ENCODE peak calls at places on chromosomes 4 and X, in nine cellular contexts. One of them, this sample, is unnamed.

GRCh38 chr4:139300431-139301142 is 718 bp upstream of the NAA15 start:
- DNase-seq in posterior cingulate gyrus: no peak
- DNase-seq in left cardiac atrium: no peak
- DNase-seq in choroid plexus epithelial cell: peak
- DNase-seq in heart left ventricle: no peak
- DNase-seq in sciatic nerve: no peak
- DNase-seq in GM12892: no peak
- DNase-seq in HT-29: no peak
- DNase-seq in upper lobe of left lung: no peak
- DNase-seq in this sample: no peak

GRCh38 chr4:173333658-173334084 is 487 bp downstream of the HMGB2 start:
- DNase-seq in posterior cingulate gyrus: peak
- DNase-seq in left cardiac atrium: peak
- DNase-seq in choroid plexus epithelial cell: peak
- DNase-seq in heart left ventricle: peak
- DNase-seq in sciatic nerve: peak
- DNase-seq in GM12892: peak
- DNase-seq in HT-29: no peak
- DNase-seq in upper lobe of left lung: peak
- DNase-seq in this sample: no peak

GRCh38 chr4:153212755-153213154 is 8.5 kb downstream of the TRIM2 start:
- DNase-seq in posterior cingulate gyrus: no peak
- DNase-seq in left cardiac atrium: no peak
- DNase-seq in choroid plexus epithelial cell: no peak
- DNase-seq in heart left ventricle: no peak
- DNase-seq in sciatic nerve: no peak
- DNase-seq in GM12892: no peak
- DNase-seq in HT-29: no peak
- DNase-seq in upper lobe of left lung: no peak
- DNase-seq in this sample: no peak

GRCh38 chrX:31545726-31546125 is 473.9 kb upstream of the FTHL17 start:
- DNase-seq in posterior cingulate gyrus: no peak
- DNase-seq in left cardiac atrium: no peak
- DNase-seq in choroid plexus epithelial cell: no peak
- DNase-seq in heart left ventricle: no peak
- DNase-seq in sciatic nerve: no peak
- DNase-seq in GM12892: no peak
- DNase-seq in HT-29: no peak
- DNase-seq in upper lobe of left lung: no peak
- DNase-seq in this sample: no peak

GRCh38 chr4:70778888-70779422 is 57.2 kb downstream of the RUFY3 start:
- DNase-seq in posterior cingulate gyrus: no peak
- DNase-seq in left cardiac atrium: no peak
- DNase-seq in choroid plexus epithelial cell: peak
- DNase-seq in heart left ventricle: no peak
- DNase-seq in sciatic nerve: no peak
- DNase-seq in GM12892: no peak
- DNase-seq in HT-29: no peak
- DNase-seq in upper lobe of left lung: no peak
- DNase-seq in this sample: no peak

GRCh38 chr4:7941111-7942018 is 1.7 kb upstream of the AFAP1 start:
- DNase-seq in posterior cingulate gyrus: no peak
- DNase-seq in left cardiac atrium: no peak
- DNase-seq in choroid plexus epithelial cell: no peak
- DNase-seq in heart left ventricle: no peak
- DNase-seq in sciatic nerve: no peak
- DNase-seq in GM12892: no peak
- DNase-seq in HT-29: peak
- DNase-seq in upper lobe of left lung: no peak
- DNase-seq in this sample: no peak

GRCh38 chrX:41922125-41922521 is 1.2 kb downstream of the CASK start:
- DNase-seq in posterior cingulate gyrus: no peak
- DNase-seq in left cardiac atrium: no peak
- DNase-seq in choroid plexus epithelial cell: peak
- DNase-seq in heart left ventricle: no peak
- DNase-seq in sciatic nerve: no peak
- DNase-seq in GM12892: no peak
- DNase-seq in HT-29: peak
- DNase-seq in upper lobe of left lung: no peak
- DNase-seq in this sample: no peak

GRCh38 chr4:159503243-159503642 is 400.4 kb downstream of the RAPGEF2 start:
- DNase-seq in posterior cingulate gyrus: no peak
- DNase-seq in left cardiac atrium: no peak
- DNase-seq in choroid plexus epithelial cell: no peak
- DNase-seq in heart left ventricle: no peak
- DNase-seq in sciatic nerve: no peak
- DNase-seq in GM12892: no peak
- DNase-seq in HT-29: no peak
- DNase-seq in upper lobe of left lung: no peak
- DNase-seq in this sample: no peak

GRCh38 chr4:38177035-38177791 is 217.0 kb downstream of the PTTG2 start:
- DNase-seq in posterior cingulate gyrus: no peak
- DNase-seq in left cardiac atrium: peak
- DNase-seq in choroid plexus epithelial cell: peak
- DNase-seq in heart left ventricle: peak
- DNase-seq in sciatic nerve: no peak
- DNase-seq in GM12892: no peak
- DNase-seq in HT-29: no peak
- DNase-seq in upper lobe of left lung: no peak
- DNase-seq in this sample: no peak

GRCh38 chr4:152935661-152936445 is at the start of gene FHDC1:
- DNase-seq in posterior cingulate gyrus: no peak
- DNase-seq in left cardiac atrium: no peak
- DNase-seq in choroid plexus epithelial cell: no peak
- DNase-seq in heart left ventricle: no peak
- DNase-seq in sciatic nerve: no peak
- DNase-seq in GM12892: peak
- DNase-seq in HT-29: peak
- DNase-seq in upper lobe of left lung: peak
- DNase-seq in this sample: peak

GRCh38 chrX:1531106-1531890 is 5.7 kb downstream of the P2RY8 start:
- DNase-seq in posterior cingulate gyrus: no peak
- DNase-seq in left cardiac atrium: no peak
- DNase-seq in choroid plexus epithelial cell: no peak
- DNase-seq in heart left ventricle: no peak
- DNase-seq in sciatic nerve: no peak
- DNase-seq in GM12892: no peak
- DNase-seq in HT-29: no peak
- DNase-seq in upper lobe of left lung: no peak
- DNase-seq in this sample: no peak

GRCh38 chr4:34973632-34974312 is 1270.5 kb downstream of the ARAP2 start:
- DNase-seq in posterior cingulate gyrus: no peak
- DNase-seq in left cardiac atrium: no peak
- DNase-seq in choroid plexus epithelial cell: no peak
- DNase-seq in heart left ventricle: no peak
- DNase-seq in sciatic nerve: no peak
- DNase-seq in GM12892: no peak
- DNase-seq in HT-29: no peak
- DNase-seq in upper lobe of left lung: no peak
- DNase-seq in this sample: no peak

GRCh38 chrX:131831185-131831520 is 191.9 kb upstream of the STK26 start:
- DNase-seq in posterior cingulate gyrus: no peak
- DNase-seq in left cardiac atrium: no peak
- DNase-seq in choroid plexus epithelial cell: no peak
- DNase-seq in heart left ventricle: no peak
- DNase-seq in sciatic nerve: no peak
- DNase-seq in GM12892: no peak
- DNase-seq in HT-29: no peak
- DNase-seq in upper lobe of left lung: no peak
- DNase-seq in this sample: no peak

GRCh38 chrX:545488-545887 is 85.1 kb upstream of the SHOX start:
- DNase-seq in posterior cingulate gyrus: no peak
- DNase-seq in left cardiac atrium: no peak
- DNase-seq in choroid plexus epithelial cell: peak
- DNase-seq in heart left ventricle: no peak
- DNase-seq in sciatic nerve: no peak
- DNase-seq in GM12892: no peak
- DNase-seq in HT-29: no peak
- DNase-seq in upper lobe of left lung: peak
- DNase-seq in this sample: no peak

GRCh38 chrX:37701588-37701987 is 16.0 kb downstream of the XK start:
- DNase-seq in posterior cingulate gyrus: no peak
- DNase-seq in left cardiac atrium: no peak
- DNase-seq in choroid plexus epithelial cell: no peak
- DNase-seq in heart left ventricle: no peak
- DNase-seq in sciatic nerve: no peak
- DNase-seq in GM12892: no peak
- DNase-seq in HT-29: no peak
- DNase-seq in upper lobe of left lung: no peak
- DNase-seq in this sample: no peak

GRCh38 chr4:177717407-177717806 is 275.2 kb upstream of the AGA start:
- DNase-seq in posterior cingulate gyrus: no peak
- DNase-seq in left cardiac atrium: no peak
- DNase-seq in choroid plexus epithelial cell: no peak
- DNase-seq in heart left ventricle: no peak
- DNase-seq in sciatic nerve: no peak
- DNase-seq in GM12892: no peak
- DNase-seq in HT-29: no peak
- DNase-seq in upper lobe of left lung: no peak
- DNase-seq in this sample: no peak

GRCh38 chr4:168524006-168524405 is 27.2 kb downstream of the PALLD start:
- DNase-seq in posterior cingulate gyrus: no peak
- DNase-seq in left cardiac atrium: no peak
- DNase-seq in choroid plexus epithelial cell: peak
- DNase-seq in heart left ventricle: no peak
- DNase-seq in sciatic nerve: no peak
- DNase-seq in GM12892: no peak
- DNase-seq in HT-29: no peak
- DNase-seq in upper lobe of left lung: no peak
- DNase-seq in this sample: no peak

GRCh38 chr4:71171592-71171991 is 167.2 kb upstream of the SLC4A4 start:
- DNase-seq in posterior cingulate gyrus: no peak
- DNase-seq in left cardiac atrium: no peak
- DNase-seq in choroid plexus epithelial cell: no peak
- DNase-seq in heart left ventricle: no peak
- DNase-seq in sciatic nerve: no peak
- DNase-seq in GM12892: no peak
- DNase-seq in HT-29: no peak
- DNase-seq in upper lobe of left lung: no peak
- DNase-seq in this sample: no peak

GRCh38 chrX:26442340-26442739 is 226.4 kb downstream of the MAGEB5 start:
- DNase-seq in posterior cingulate gyrus: no peak
- DNase-seq in left cardiac atrium: no peak
- DNase-seq in choroid plexus epithelial cell: peak
- DNase-seq in heart left ventricle: no peak
- DNase-seq in sciatic nerve: no peak
- DNase-seq in GM12892: no peak
- DNase-seq in HT-29: peak
- DNase-seq in upper lobe of left lung: no peak
- DNase-seq in this sample: no peak

GRCh38 chr4:158729716-158730559 is 6.7 kb upstream of the PPID start:
- DNase-seq in posterior cingulate gyrus: peak
- DNase-seq in left cardiac atrium: peak
- DNase-seq in choroid plexus epithelial cell: peak
- DNase-seq in heart left ventricle: peak
- DNase-seq in sciatic nerve: peak
- DNase-seq in GM12892: no peak
- DNase-seq in HT-29: peak
- DNase-seq in upper lobe of left lung: no peak
- DNase-seq in this sample: no peak

GRCh38 chr4:20422398-20422797 is 170.7 kb downstream of the SLIT2 start:
- DNase-seq in posterior cingulate gyrus: no peak
- DNase-seq in left cardiac atrium: peak
- DNase-seq in choroid plexus epithelial cell: peak
- DNase-seq in heart left ventricle: no peak
- DNase-seq in sciatic nerve: no peak
- DNase-seq in GM12892: no peak
- DNase-seq in HT-29: peak
- DNase-seq in upper lobe of left lung: no peak
- DNase-seq in this sample: no peak

GRCh38 chr4:24644983-24645764 is 60.8 kb upstream of the DHX15 start:
- DNase-seq in posterior cingulate gyrus: no peak
- DNase-seq in left cardiac atrium: no peak
- DNase-seq in choroid plexus epithelial cell: no peak
- DNase-seq in heart left ventricle: no peak
- DNase-seq in sciatic nerve: no peak
- DNase-seq in GM12892: no peak
- DNase-seq in HT-29: peak
- DNase-seq in upper lobe of left lung: no peak
- DNase-seq in this sample: no peak

GRCh38 chr4:174248407-174248806 is 35.1 kb downstream of the FBXO8 start:
- DNase-seq in posterior cingulate gyrus: no peak
- DNase-seq in left cardiac atrium: no peak
- DNase-seq in choroid plexus epithelial cell: no peak
- DNase-seq in heart left ventricle: no peak
- DNase-seq in sciatic nerve: no peak
- DNase-seq in GM12892: no peak
- DNase-seq in HT-29: no peak
- DNase-seq in upper lobe of left lung: no peak
- DNase-seq in this sample: no peak

GRCh38 chr4:5980436-5981155 is 37.6 kb downstream of the C4orf50 start:
- DNase-seq in posterior cingulate gyrus: no peak
- DNase-seq in left cardiac atrium: no peak
- DNase-seq in choroid plexus epithelial cell: no peak
- DNase-seq in heart left ventricle: no peak
- DNase-seq in sciatic nerve: no peak
- DNase-seq in GM12892: no peak
- DNase-seq in HT-29: no peak
- DNase-seq in upper lobe of left lung: no peak
- DNase-seq in this sample: no peak

GRCh38 chrX:123860506-123860840 is 620 bp downstream of the XIAP start:
- DNase-seq in posterior cingulate gyrus: no peak
- DNase-seq in left cardiac atrium: no peak
- DNase-seq in choroid plexus epithelial cell: peak
- DNase-seq in heart left ventricle: no peak
- DNase-seq in sciatic nerve: no peak
- DNase-seq in GM12892: no peak
- DNase-seq in HT-29: peak
- DNase-seq in upper lobe of left lung: no peak
- DNase-seq in this sample: no peak

GRCh38 chr4:158811704-158812103 is 42.9 kb downstream of the FNIP2 start:
- DNase-seq in posterior cingulate gyrus: no peak
- DNase-seq in left cardiac atrium: peak
- DNase-seq in choroid plexus epithelial cell: peak
- DNase-seq in heart left ventricle: no peak
- DNase-seq in sciatic nerve: no peak
- DNase-seq in GM12892: no peak
- DNase-seq in HT-29: no peak
- DNase-seq in upper lobe of left lung: no peak
- DNase-seq in this sample: no peak

GRCh38 chr4:187726485-187726884 is 269.1 kb upstream of the ZFP42 start:
- DNase-seq in posterior cingulate gyrus: no peak
- DNase-seq in left cardiac atrium: no peak
- DNase-seq in choroid plexus epithelial cell: no peak
- DNase-seq in heart left ventricle: no peak
- DNase-seq in sciatic nerve: no peak
- DNase-seq in GM12892: no peak
- DNase-seq in HT-29: no peak
- DNase-seq in upper lobe of left lung: no peak
- DNase-seq in this sample: no peak

GRCh38 chr4:11271263-11271662 is 157.4 kb downstream of the HS3ST1 start:
- DNase-seq in posterior cingulate gyrus: no peak
- DNase-seq in left cardiac atrium: no peak
- DNase-seq in choroid plexus epithelial cell: no peak
- DNase-seq in heart left ventricle: no peak
- DNase-seq in sciatic nerve: no peak
- DNase-seq in GM12892: no peak
- DNase-seq in HT-29: no peak
- DNase-seq in upper lobe of left lung: no peak
- DNase-seq in this sample: no peak

GRCh38 chr4:62402088-62402806 is 1202.1 kb downstream of the ADGRL3 start:
- DNase-seq in posterior cingulate gyrus: no peak
- DNase-seq in left cardiac atrium: no peak
- DNase-seq in choroid plexus epithelial cell: no peak
- DNase-seq in heart left ventricle: no peak
- DNase-seq in sciatic nerve: no peak
- DNase-seq in GM12892: no peak
- DNase-seq in HT-29: no peak
- DNase-seq in upper lobe of left lung: no peak
- DNase-seq in this sample: no peak

GRCh38 chr4:7206385-7206784 is 14.0 kb downstream of the SORCS2 start:
- DNase-seq in posterior cingulate gyrus: no peak
- DNase-seq in left cardiac atrium: peak
- DNase-seq in choroid plexus epithelial cell: peak
- DNase-seq in heart left ventricle: peak
- DNase-seq in sciatic nerve: no peak
- DNase-seq in GM12892: no peak
- DNase-seq in HT-29: no peak
- DNase-seq in upper lobe of left lung: no peak
- DNase-seq in this sample: no peak

GRCh38 chrX:65744965-65745364 is 77.5 kb downstream of the MSN start:
- DNase-seq in posterior cingulate gyrus: no peak
- DNase-seq in left cardiac atrium: no peak
- DNase-seq in choroid plexus epithelial cell: peak
- DNase-seq in heart left ventricle: no peak
- DNase-seq in sciatic nerve: no peak
- DNase-seq in GM12892: no peak
- DNase-seq in HT-29: no peak
- DNase-seq in upper lobe of left lung: no peak
- DNase-seq in this sample: no peak